ENCODE peak calls at places on chromosomes 5 and 9, in seven cellular contexts. P, Y, Z, U, H, A and Q are unnamed samples.

GRCh38 chr5:16066810-16067209 is 112.8 kb downstream of the MARCHF11 start:
- DNase-seq in A (no peak), H (no peak), Y (no peak), P (no peak), Z (no peak), U (no peak), Q (no peak)

GRCh38 chr5:103929310-103930003 is 366.9 kb upstream of the NUDT12 start:
- DNase-seq in U (no peak), Y (no peak), Z (no peak), A (no peak), H (no peak), P (no peak), Q (no peak)

GRCh38 chr5:89930591-89931383 is 478.8 kb downstream of the CETN3 start:
- DNase-seq in H (peak; percentile 4), A (no peak), Y (no peak), U (no peak), P (no peak), Z (no peak), Q (no peak)

GRCh38 chr5:123350744-123351143 is 72.5 kb downstream of the CEP120 start:
- DNase-seq in U (no peak), A (no peak), Y (peak; percentile 8), Z (no peak), P (no peak), H (no peak), Q (no peak)

GRCh38 chr9:109499631-109500120 is 1.6 kb upstream of the PTPN3 start:
- DNase-seq in H (peak; percentile 45), A (peak; percentile 81), U (peak; percentile 73), Y (peak; percentile 74), Z (peak; percentile 55), P (no peak), Q (peak; percentile 65)

GRCh38 chr9:132126837-132127236 is 35.0 kb upstream of the NTNG2 start:
- DNase-seq in Y (no peak), A (no peak), P (no peak), Z (no peak), U (no peak), H (no peak), Q (no peak)

GRCh38 chr5:100827481-100827889 is 75.6 kb downstream of the ST8SIA4 start:
- DNase-seq in A (no peak), H (no peak), P (no peak), Y (no peak), U (no peak), Z (no peak), Q (no peak)

GRCh38 chr9:34079181-34079580 is 30.5 kb upstream of the UBAP2 start:
- DNase-seq in Z (no peak), P (no peak), A (no peak), U (no peak), Y (no peak), H (no peak), Q (no peak)

GRCh38 chr9:5953743-5954707 is 61.4 kb downstream of the RANBP6 start:
- DNase-seq in Y (no peak), Z (no peak), A (no peak), P (no peak), H (no peak), U (no peak), Q (no peak)

GRCh38 chr5:100872409-100873190 is 30.5 kb downstream of the ST8SIA4 start:
- DNase-seq in P (no peak), Z (no peak), U (no peak), A (no peak), Y (no peak), H (no peak), Q (no peak)

GRCh38 chr9:74951725-74952151 is 974 bp downstream of the C9orf40 start:
- DNase-seq in P (peak; percentile 92), Y (peak; percentile 59), H (peak; percentile 15), U (peak; percentile 53), Z (peak; percentile 23), A (peak; percentile 60), Q (peak; percentile 20)

GRCh38 chr5:168372351-168372946 is 81.0 kb downstream of the WWC1 start:
- DNase-seq in Y (no peak), A (no peak), H (no peak), P (no peak), Z (no peak), U (no peak), Q (no peak)

GRCh38 chr5:142900926-142901325 is 130.7 kb downstream of the ARHGAP26 start:
- DNase-seq in U (no peak), A (no peak), Y (no peak), P (no peak), Z (no peak), H (no peak), Q (no peak)

GRCh38 chr9:133656211-133657119 is 20.3 kb downstream of the DBH start:
- DNase-seq in P (no peak), H (no peak), Y (no peak), U (no peak), Z (no peak), A (no peak), Q (no peak)

GRCh38 chr5:136040746-136041415 is 12.1 kb downstream of the TGFBI start:
- DNase-seq in A (no peak), H (no peak), Y (no peak), Z (no peak), U (peak; percentile 34), P (peak; percentile 57), Q (no peak)

GRCh38 chr5:142794527-142794926 is 24.4 kb downstream of the ARHGAP26 start:
- DNase-seq in Y (no peak), H (no peak), A (no peak), Z (no peak), P (no peak), U (no peak), Q (no peak)

GRCh38 chr9:129860653-129861446 is 25.6 kb downstream of the USP20 start:
- DNase-seq in Z (no peak), H (no peak), A (no peak), Y (no peak), P (no peak), U (no peak), Q (no peak)

GRCh38 chr5:37739817-37740261 is 100.0 kb downstream of the GDNF start:
- DNase-seq in Z (no peak), U (no peak), Y (no peak), H (no peak), P (no peak), A (no peak), Q (no peak)

GRCh38 chr5:132050136-132050535 is 10.3 kb upstream of the IL3 start:
- DNase-seq in A (no peak), U (peak; percentile 25), Z (no peak), Y (no peak), H (no peak), P (peak; percentile 75), Q (peak; percentile 3)

GRCh38 chr9:134034215-134035040 is 9.1 kb downstream of the BRD3OS start:
- DNase-seq in Y (no peak), U (no peak), P (peak; percentile 57), Z (no peak), H (no peak), A (no peak), Q (no peak)

GRCh38 chr9:30065888-30066287 is 2318.6 kb upstream of the ACO1 start:
- DNase-seq in Z (no peak), P (no peak), U (no peak), Y (no peak), H (peak; percentile 6), A (no peak), Q (no peak)

GRCh38 chr9:88746029-88746743 is 211.2 kb downstream of the NXNL2 start:
- DNase-seq in H (no peak), U (no peak), Y (no peak), P (peak; percentile 37), A (no peak), Z (no peak), Q (no peak)

GRCh38 chr9:115733318-115733717 is 420.3 kb upstream of the PAPPA start:
- DNase-seq in A (no peak), U (no peak), Z (no peak), Y (peak; percentile 16), H (no peak), P (no peak), Q (no peak)

GRCh38 chr5:40678021-40678939 is 1.4 kb upstream of the PTGER4 start:
- DNase-seq in A (no peak), H (no peak), P (no peak), Z (no peak), Y (no peak), U (no peak), Q (no peak)

GRCh38 chr5:158849219-158849791 is 250.4 kb downstream of the EBF1 start:
- DNase-seq in Z (no peak), U (no peak), H (no peak), Y (no peak), A (no peak), P (no peak), Q (no peak)

DNA sequence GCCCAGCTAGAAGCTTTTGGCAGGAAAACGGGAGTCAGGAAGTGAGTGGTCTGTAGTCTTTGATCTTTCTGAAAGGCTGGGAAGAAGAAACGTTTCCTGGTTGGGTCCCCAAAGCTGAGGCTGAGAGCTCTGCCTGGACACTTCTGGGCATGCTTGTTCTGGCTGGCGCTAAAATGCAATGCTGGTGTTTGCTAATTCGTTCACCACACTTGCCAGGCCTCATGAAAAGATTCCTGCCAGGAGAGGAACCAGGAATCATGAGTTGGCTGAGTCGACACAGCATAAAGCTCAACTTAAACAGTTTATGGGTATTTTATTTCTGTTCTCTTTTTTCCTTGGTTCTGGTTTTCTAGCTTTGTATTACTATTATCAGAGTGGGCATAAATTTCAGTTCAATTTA is 10.7 kb upstream of the PTGR1 start:
- DNase-seq in U (no peak), Y (no peak), A (no peak), Z (no peak), P (no peak), H (no peak), Q (peak; percentile 67)
- H3K27ac ChIP-seq in U (no peak overlapping the region), Y (no peak overlapping the region), A (no peak overlapping the region), Z (peak overlapping the region; percentile 35), P (no peak overlapping the region), H (no peak overlapping the region), Q (peak overlapping the region; percentile 73)

GRCh38 chr9:111898331-111899096 is 1.9 kb downstream of the UGCG start:
- DNase-seq in A (no peak), P (no peak), U (no peak), H (no peak), Y (no peak), Z (no peak), Q (no peak)
- TF ChIP-seq POLR2AphosphoS5 in A (no peak), P (no peak), U (no peak), H (no peak), Y (no peak), Z (no peak), Q (no peak)

GRCh38 chr9:127767405-127767804 is 11.1 kb downstream of the SH2D3C start:
- DNase-seq in Z (no peak), A (no peak), H (no peak), U (no peak), Y (no peak), P (no peak), Q (no peak)
- H3K4me1 ChIP-seq in Z (no peaks in the 10 kb centered on the region), A (no peaks in the 10 kb centered on the region), H (peaks cover 9% of the 10 kb centered on the region), U (peaks cover 40% of the 10 kb centered on the region), Y (peaks cover 23% of the 10 kb centered on the region), P (peaks cover 95% of the 10 kb centered on the region), Q (peaks cover 5% of the 10 kb centered on the region)

GRCh38 chr5:3185488-3185887 is 410.1 kb upstream of the IRX1 start:
- DNase-seq in Z (no peak), U (no peak), H (no peak), P (no peak), Y (no peak), A (no peak), Q (no peak)
- H3K27ac ChIP-seq in Z (no peak overlapping the region), U (no peak overlapping the region), H (no peak overlapping the region), P (no peak overlapping the region), Y (no peak overlapping the region), A (no peak overlapping the region), Q (no peak overlapping the region)